ENCODE peak calls at places on chromosomes 2 and 18, in five cellular contexts. One of them, this sample, is unnamed.

GRCh38 chr2:71674158-71674807 is 220.9 kb downstream of the DYSF start:
- DNase-seq in psoas muscle: no peak
- DNase-seq in H9: peak; percentile 18
- DNase-seq in HCT116: no peak
- DNase-seq in stomach: no peak
- DNase-seq in this sample: no peak

GRCh38 chr18:46338761-46339160 is 234.6 kb downstream of the HAUS1 start:
- DNase-seq in H9: no peak
- DNase-seq in HCT116: no peak
- DNase-seq in psoas muscle: no peak
- DNase-seq in stomach: no peak
- DNase-seq in this sample: no peak

GRCh38 chr2:11122380-11122779 is 32.9 kb upstream of the SLC66A3 start:
- DNase-seq in stomach: no peak
- DNase-seq in psoas muscle: no peak
- DNase-seq in H9: no peak
- DNase-seq in HCT116: no peak
- DNase-seq in this sample: no peak

GRCh38 chr2:32166115-32166549 is 468 bp downstream of the SLC30A6 start:
- DNase-seq in psoas muscle: no peak
- DNase-seq in HCT116: no peak
- DNase-seq in H9: no peak
- DNase-seq in stomach: no peak
- DNase-seq in this sample: no peak

GRCh38 chr18:3081558-3081957 is 68.6 kb upstream of the LPIN2 start:
- DNase-seq in H9: no peak
- DNase-seq in stomach: no peak
- DNase-seq in HCT116: no peak
- DNase-seq in psoas muscle: no peak
- DNase-seq in this sample: no peak

GRCh38 chr2:30798536-30798991 is 8.7 kb downstream of the CAPN13 start:
- DNase-seq in HCT116: no peak
- DNase-seq in H9: no peak
- DNase-seq in psoas muscle: no peak
- DNase-seq in stomach: no peak
- DNase-seq in this sample: no peak

GRCh38 chr2:105775809-105776559 is 31.3 kb downstream of the NCK2 start:
- DNase-seq in H9: no peak
- DNase-seq in stomach: no peak
- DNase-seq in HCT116: no peak
- DNase-seq in psoas muscle: no peak
- DNase-seq in this sample: no peak

GRCh38 chr2:80068068-80068467 is 236.5 kb downstream of the LRRTM1 start:
- DNase-seq in psoas muscle: no peak
- DNase-seq in H9: no peak
- DNase-seq in stomach: no peak
- DNase-seq in HCT116: no peak
- DNase-seq in this sample: no peak

GRCh38 chr2:206728277-206729199 is 10.3 kb upstream of the DYTN start:
- DNase-seq in stomach: no peak
- DNase-seq in H9: no peak
- DNase-seq in psoas muscle: no peak
- DNase-seq in HCT116: peak; percentile 1
- DNase-seq in this sample: no peak

GRCh38 chr18:48475635-48476549 is 62.9 kb upstream of the CTIF start:
- DNase-seq in HCT116: peak; percentile 67
- DNase-seq in psoas muscle: no peak
- DNase-seq in H9: peak; percentile 81
- DNase-seq in stomach: peak; percentile 53
- DNase-seq in this sample: no peak

DNA sequence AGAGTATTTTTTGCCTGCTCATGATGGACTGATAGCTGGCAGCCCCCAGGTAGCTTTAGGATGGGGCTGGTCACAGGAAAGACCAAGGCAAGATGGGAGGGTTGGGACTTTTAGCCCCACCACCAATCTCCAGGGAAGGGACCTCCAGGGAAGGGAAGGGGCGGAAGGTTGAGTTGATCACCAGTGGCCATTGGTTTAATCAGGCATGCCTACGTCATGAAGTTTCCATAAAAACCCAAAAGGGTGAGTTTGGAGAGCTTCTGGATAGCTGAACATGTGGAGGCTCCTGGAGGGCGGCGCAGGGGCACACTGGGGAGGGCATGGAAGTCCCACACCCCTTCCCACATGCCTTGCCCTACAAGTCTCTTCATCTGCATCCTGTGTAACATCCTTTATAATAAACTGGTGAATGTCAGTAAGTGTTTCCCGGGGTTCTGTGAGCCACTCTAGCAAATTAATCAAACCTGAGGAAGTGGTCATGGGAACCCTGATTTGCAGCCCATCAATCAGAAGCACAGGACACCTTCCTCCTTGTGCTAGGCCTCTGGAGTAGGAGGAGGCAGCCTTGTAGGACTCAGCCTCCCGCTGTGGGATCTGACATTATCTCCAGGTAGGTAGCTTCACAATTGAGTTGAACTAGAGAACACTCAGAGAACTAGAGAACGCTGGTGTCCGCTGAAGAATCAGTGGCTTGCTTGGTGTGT is 30.3 kb downstream of the RAB31 start:
- DNase-seq in H9: no peak
- DNase-seq in stomach: no peak
- DNase-seq in HCT116: no peak
- DNase-seq in psoas muscle: no peak
- DNase-seq in this sample: no peak
- H3K27ac ChIP-seq in H9: no peak overlapping the region
- H3K27ac ChIP-seq in stomach: no peak overlapping the region
- H3K27ac ChIP-seq in HCT116: no peak overlapping the region
- H3K27ac ChIP-seq in psoas muscle: no peak overlapping the region
- H3K27ac ChIP-seq in this sample: no peak overlapping the region

GRCh38 chr2:56207760-56208159 is 24.0 kb downstream of the CCDC85A start:
- DNase-seq in HCT116: no peak
- DNase-seq in stomach: no peak
- DNase-seq in psoas muscle: no peak
- DNase-seq in H9: no peak
- DNase-seq in this sample: no peak

GRCh38 chr2:56206250-56206649 is 22.5 kb downstream of the CCDC85A start:
- DNase-seq in HCT116: no peak
- DNase-seq in psoas muscle: no peak
- DNase-seq in H9: no peak
- DNase-seq in stomach: no peak
- DNase-seq in this sample: no peak

GRCh38 chr2:56208380-56208779 is 24.6 kb downstream of the CCDC85A start:
- DNase-seq in psoas muscle: no peak
- DNase-seq in stomach: no peak
- DNase-seq in H9: no peak
- DNase-seq in HCT116: no peak
- DNase-seq in this sample: no peak

GRCh38 chr2:56202722-56203121 is 18.9 kb downstream of the CCDC85A start:
- DNase-seq in H9: no peak
- DNase-seq in HCT116: no peak
- DNase-seq in stomach: no peak
- DNase-seq in psoas muscle: no peak
- DNase-seq in this sample: no peak

DNA sequence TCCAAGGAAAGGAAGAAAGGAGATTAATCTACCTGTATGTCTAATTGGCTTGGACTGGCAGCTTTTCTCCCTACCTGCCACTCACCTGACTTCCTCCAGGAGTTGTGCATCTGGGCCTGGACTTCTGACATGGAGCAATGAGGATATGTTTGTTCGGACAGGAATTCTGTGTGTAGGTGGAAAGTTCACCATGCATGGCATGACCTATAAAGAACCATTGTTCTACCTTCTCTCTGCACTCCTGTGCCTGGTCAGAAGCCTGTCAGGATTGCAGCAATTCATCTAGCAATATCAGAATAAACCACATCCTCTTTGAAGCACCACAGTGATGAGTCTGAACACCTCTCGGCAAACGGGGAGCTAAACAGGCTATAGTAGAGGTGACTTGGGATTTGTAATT is 20.8 kb downstream of the CCDC85A start:
- DNase-seq in psoas muscle: no peak
- DNase-seq in H9: no peak
- DNase-seq in HCT116: no peak
- DNase-seq in stomach: no peak
- DNase-seq in this sample: no peak
- H3K27ac ChIP-seq in psoas muscle: no peak overlapping the region
- H3K27ac ChIP-seq in H9: no peak overlapping the region
- H3K27ac ChIP-seq in HCT116: no peak overlapping the region
- H3K27ac ChIP-seq in stomach: no peak overlapping the region
- H3K27ac ChIP-seq in this sample: no peak overlapping the region

GRCh38 chr18:13264986-13265900 is 46.7 kb downstream of the LDLRAD4 start:
- DNase-seq in H9: no peak
- DNase-seq in stomach: no peak
- DNase-seq in psoas muscle: no peak
- DNase-seq in HCT116: no peak
- DNase-seq in this sample: no peak
- H3K27ac ChIP-seq in H9: no peak overlapping the region
- H3K27ac ChIP-seq in stomach: peak overlapping the region; percentile 52
- H3K27ac ChIP-seq in psoas muscle: peak overlapping the region; percentile 65
- H3K27ac ChIP-seq in HCT116: no peak overlapping the region
- H3K27ac ChIP-seq in this sample: no peak overlapping the region

GRCh38 chr2:27569398-27569797 is 13.4 kb upstream of the ZNF512 start:
- DNase-seq in HCT116: no peak
- DNase-seq in H9: no peak
- DNase-seq in stomach: no peak
- DNase-seq in psoas muscle: no peak
- DNase-seq in this sample: no peak

GRCh38 chr2:27571197-27571596 is 11.6 kb upstream of the ZNF512 start:
- DNase-seq in stomach: no peak
- DNase-seq in H9: no peak
- DNase-seq in HCT116: no peak
- DNase-seq in psoas muscle: no peak
- DNase-seq in this sample: no peak

GRCh38 chr2:27561060-27561459 is 21.8 kb upstream of the ZNF512 start:
- DNase-seq in psoas muscle: no peak
- DNase-seq in HCT116: no peak
- DNase-seq in H9: no peak
- DNase-seq in stomach: no peak
- DNase-seq in this sample: no peak

GRCh38 chr2:27571681-27572080 is 11.2 kb upstream of the ZNF512 start:
- DNase-seq in HCT116: no peak
- DNase-seq in psoas muscle: no peak
- DNase-seq in H9: no peak
- DNase-seq in stomach: no peak
- DNase-seq in this sample: no peak

GRCh38 chr2:27566628-27567027 is 16.2 kb upstream of the ZNF512 start:
- DNase-seq in HCT116: no peak
- DNase-seq in psoas muscle: no peak
- DNase-seq in H9: no peak
- DNase-seq in stomach: no peak
- DNase-seq in this sample: no peak
- H3K27ac ChIP-seq in HCT116: no peak overlapping the region
- H3K27ac ChIP-seq in psoas muscle: no peak overlapping the region
- H3K27ac ChIP-seq in H9: no peak overlapping the region
- H3K27ac ChIP-seq in stomach: no peak overlapping the region
- H3K27ac ChIP-seq in this sample: no peak overlapping the region

GRCh38 chr2:9091819-9092218 is 88.3 kb upstream of the MBOAT2 start:
- DNase-seq in HCT116: no peak
- DNase-seq in H9: no peak
- DNase-seq in stomach: no peak
- DNase-seq in psoas muscle: no peak
- DNase-seq in this sample: no peak
- H3K27ac ChIP-seq in HCT116: no peak overlapping the region
- H3K27ac ChIP-seq in H9: no peak overlapping the region
- H3K27ac ChIP-seq in stomach: no peak overlapping the region
- H3K27ac ChIP-seq in psoas muscle: no peak overlapping the region
- H3K27ac ChIP-seq in this sample: no peak overlapping the region

DNA sequence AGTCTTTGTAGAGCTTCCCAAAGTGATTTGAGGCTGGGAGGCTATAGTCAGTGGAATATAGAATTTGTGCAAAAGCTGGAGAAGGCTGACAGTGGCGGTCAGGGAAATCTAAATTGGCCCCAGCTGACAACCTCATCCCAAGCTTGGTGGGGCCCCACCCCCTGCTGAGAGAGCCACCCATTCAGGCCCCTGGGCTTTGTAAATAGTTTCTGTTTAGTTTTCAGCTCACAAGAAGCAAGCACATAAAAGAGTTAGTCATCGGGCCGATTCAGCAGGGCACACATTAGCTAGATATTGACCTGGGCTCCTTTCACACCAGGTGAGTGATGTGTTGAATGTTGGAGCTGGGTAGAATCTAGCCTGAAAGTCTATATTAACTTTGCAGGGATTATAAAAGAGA is 227.1 kb downstream of the VAPA start:
- DNase-seq in H9: no peak
- DNase-seq in psoas muscle: no peak
- DNase-seq in stomach: peak; percentile 58
- DNase-seq in HCT116: no peak
- DNase-seq in this sample: no peak
- H3K27ac ChIP-seq in H9: no peak overlapping the region
- H3K27ac ChIP-seq in psoas muscle: no peak overlapping the region
- H3K27ac ChIP-seq in stomach: peak overlapping the region; percentile 39
- H3K27ac ChIP-seq in HCT116: no peak overlapping the region
- H3K27ac ChIP-seq in this sample: no peak overlapping the region

This sample was measured in CD4-positive, alpha-beta T cell.